ENCODE peak calls at places on chromosomes 3 and 15, in seven cellular contexts. One of them, this sample, is unnamed.

GRCh38 chr15:63038926-63039673 is 3.4 kb upstream of the TPM1 start:
- DNase-seq in HCT116: no peak
- DNase-seq in heart left ventricle: no peak
- DNase-seq in naive thymus-derived CD4-positive, alpha-beta T cell: no peak
- DNase-seq in SK-N-SH: no peak
- DNase-seq in prostate gland: no peak
- DNase-seq in A549: no peak
- DNase-seq in this sample: no peak

GRCh38 chr3:197181751-197182150 is 116.7 kb downstream of the DLG1 start:
- DNase-seq in A549: peak; percentile 9
- DNase-seq in heart left ventricle: peak; percentile 27
- DNase-seq in SK-N-SH: no peak
- DNase-seq in prostate gland: no peak
- DNase-seq in naive thymus-derived CD4-positive, alpha-beta T cell: no peak
- DNase-seq in HCT116: no peak
- DNase-seq in this sample: no peak

GRCh38 chr3:166663194-166663593 is 716.9 kb downstream of the ZBBX start:
- DNase-seq in naive thymus-derived CD4-positive, alpha-beta T cell: no peak
- DNase-seq in prostate gland: no peak
- DNase-seq in SK-N-SH: no peak
- DNase-seq in heart left ventricle: no peak
- DNase-seq in HCT116: peak; percentile 76
- DNase-seq in A549: no peak
- DNase-seq in this sample: peak; percentile 17

GRCh38 chr15:85091990-85092389 is 110.3 kb downstream of the PDE8A start:
- DNase-seq in SK-N-SH: no peak
- DNase-seq in prostate gland: no peak
- DNase-seq in HCT116: no peak
- DNase-seq in A549: no peak
- DNase-seq in naive thymus-derived CD4-positive, alpha-beta T cell: no peak
- DNase-seq in heart left ventricle: no peak
- DNase-seq in this sample: no peak

GRCh38 chr15:48472756-48473155 is 141.5 kb downstream of the DUT start:
- DNase-seq in A549: peak; percentile 3
- DNase-seq in naive thymus-derived CD4-positive, alpha-beta T cell: no peak
- DNase-seq in SK-N-SH: no peak
- DNase-seq in heart left ventricle: no peak
- DNase-seq in prostate gland: no peak
- DNase-seq in HCT116: no peak
- DNase-seq in this sample: no peak

GRCh38 chr3:138479355-138479964 is 45.0 kb downstream of the ESYT3 start:
- DNase-seq in heart left ventricle: no peak
- DNase-seq in SK-N-SH: peak; percentile 69
- DNase-seq in A549: peak; percentile 44
- DNase-seq in HCT116: peak; percentile 35
- DNase-seq in naive thymus-derived CD4-positive, alpha-beta T cell: no peak
- DNase-seq in prostate gland: no peak
- DNase-seq in this sample: no peak

GRCh38 chr15:99412626-99413025 is 153.2 kb upstream of the MEF2A start:
- DNase-seq in naive thymus-derived CD4-positive, alpha-beta T cell: no peak
- DNase-seq in SK-N-SH: no peak
- DNase-seq in HCT116: no peak
- DNase-seq in prostate gland: no peak
- DNase-seq in heart left ventricle: no peak
- DNase-seq in A549: no peak
- DNase-seq in this sample: no peak

GRCh38 chr3:115659861-115660260 is 36.6 kb downstream of the GAP43 start:
- DNase-seq in naive thymus-derived CD4-positive, alpha-beta T cell: no peak
- DNase-seq in SK-N-SH: no peak
- DNase-seq in HCT116: no peak
- DNase-seq in prostate gland: no peak
- DNase-seq in A549: no peak
- DNase-seq in heart left ventricle: no peak
- DNase-seq in this sample: no peak

GRCh38 chr15:56772868-56773639 is 39.7 kb upstream of the ZNF280D start:
- DNase-seq in naive thymus-derived CD4-positive, alpha-beta T cell: no peak
- DNase-seq in SK-N-SH: no peak
- DNase-seq in prostate gland: peak; percentile 39
- DNase-seq in HCT116: no peak
- DNase-seq in A549: peak; percentile 42
- DNase-seq in heart left ventricle: no peak
- DNase-seq in this sample: no peak

GRCh38 chr15:22895465-22896190 is 57.2 kb downstream of the NIPA2 start:
- DNase-seq in A549: peak; percentile 80
- DNase-seq in prostate gland: no peak
- DNase-seq in heart left ventricle: no peak
- DNase-seq in SK-N-SH: no peak
- DNase-seq in naive thymus-derived CD4-positive, alpha-beta T cell: no peak
- DNase-seq in HCT116: peak; percentile 77
- DNase-seq in this sample: peak; percentile 81

GRCh38 chr3:102297259-102297658 is 137.6 kb upstream of the ZPLD1 start:
- DNase-seq in naive thymus-derived CD4-positive, alpha-beta T cell: no peak
- DNase-seq in HCT116: no peak
- DNase-seq in SK-N-SH: no peak
- DNase-seq in heart left ventricle: no peak
- DNase-seq in prostate gland: no peak
- DNase-seq in A549: no peak
- DNase-seq in this sample: no peak

GRCh38 chr3:31274406-31275024 is 258.2 kb upstream of the STT3B start:
- DNase-seq in naive thymus-derived CD4-positive, alpha-beta T cell: no peak
- DNase-seq in HCT116: no peak
- DNase-seq in prostate gland: no peak
- DNase-seq in heart left ventricle: no peak
- DNase-seq in SK-N-SH: no peak
- DNase-seq in A549: no peak
- DNase-seq in this sample: no peak

GRCh38 chr15:81106560-81106959 is 27.5 kb upstream of the CFAP161 start:
- DNase-seq in prostate gland: peak; percentile 51
- DNase-seq in heart left ventricle: peak; percentile 18
- DNase-seq in naive thymus-derived CD4-positive, alpha-beta T cell: peak; percentile 41
- DNase-seq in SK-N-SH: peak; percentile 70
- DNase-seq in A549: peak; percentile 64
- DNase-seq in HCT116: peak; percentile 60
- DNase-seq in this sample: no peak

GRCh38 chr3:45010718-45011355 is 15.3 kb upstream of the CLEC3B start:
- DNase-seq in A549: no peak
- DNase-seq in naive thymus-derived CD4-positive, alpha-beta T cell: no peak
- DNase-seq in SK-N-SH: no peak
- DNase-seq in HCT116: no peak
- DNase-seq in prostate gland: no peak
- DNase-seq in heart left ventricle: no peak
- DNase-seq in this sample: peak; percentile 88

GRCh38 chr3:47133641-47134040 is 30.3 kb downstream of the SETD2 start:
- DNase-seq in prostate gland: no peak
- DNase-seq in naive thymus-derived CD4-positive, alpha-beta T cell: no peak
- DNase-seq in A549: no peak
- DNase-seq in heart left ventricle: no peak
- DNase-seq in HCT116: no peak
- DNase-seq in SK-N-SH: no peak
- DNase-seq in this sample: no peak

GRCh38 chr15:70474682-70475438 is 288.5 kb downstream of the UACA start:
- DNase-seq in naive thymus-derived CD4-positive, alpha-beta T cell: no peak
- DNase-seq in prostate gland: peak; percentile 92
- DNase-seq in heart left ventricle: peak; percentile 34
- DNase-seq in SK-N-SH: no peak
- DNase-seq in HCT116: peak; percentile 82
- DNase-seq in A549: peak; percentile 96
- DNase-seq in this sample: peak; percentile 65

GRCh38 chr3:113279686-113280085 is 68.3 kb downstream of the BOC start:
- DNase-seq in HCT116: no peak
- DNase-seq in SK-N-SH: no peak
- DNase-seq in A549: peak; percentile 14
- DNase-seq in prostate gland: no peak
- DNase-seq in heart left ventricle: no peak
- DNase-seq in naive thymus-derived CD4-positive, alpha-beta T cell: no peak
- DNase-seq in this sample: no peak

GRCh38 chr3:123757281-123757940 is 126.7 kb downstream of the MYLK start:
- DNase-seq in prostate gland: no peak
- DNase-seq in HCT116: no peak
- DNase-seq in naive thymus-derived CD4-positive, alpha-beta T cell: no peak
- DNase-seq in heart left ventricle: peak; percentile 43
- DNase-seq in A549: no peak
- DNase-seq in SK-N-SH: no peak
- DNase-seq in this sample: no peak

GRCh38 chr3:70943886-70944285 is 631.4 kb upstream of the MDFIC2 start:
- DNase-seq in HCT116: no peak
- DNase-seq in SK-N-SH: no peak
- DNase-seq in naive thymus-derived CD4-positive, alpha-beta T cell: no peak
- DNase-seq in prostate gland: no peak
- DNase-seq in A549: no peak
- DNase-seq in heart left ventricle: no peak
- DNase-seq in this sample: no peak

GRCh38 chr3:120907659-120908029 is 361 bp upstream of the STXBP5L start:
- DNase-seq in SK-N-SH: no peak
- DNase-seq in prostate gland: no peak
- DNase-seq in A549: no peak
- DNase-seq in naive thymus-derived CD4-positive, alpha-beta T cell: no peak
- DNase-seq in HCT116: no peak
- DNase-seq in heart left ventricle: no peak
- DNase-seq in this sample: no peak

GRCh38 chr3:192339214-192339613 is 388.1 kb downstream of the FGF12 start:
- DNase-seq in SK-N-SH: no peak
- DNase-seq in A549: no peak
- DNase-seq in naive thymus-derived CD4-positive, alpha-beta T cell: no peak
- DNase-seq in prostate gland: no peak
- DNase-seq in HCT116: no peak
- DNase-seq in heart left ventricle: no peak
- DNase-seq in this sample: no peak

GRCh38 chr15:75145027-75145841 is 56.4 kb upstream of the C15orf39 start:
- DNase-seq in heart left ventricle: no peak
- DNase-seq in A549: peak; percentile 81
- DNase-seq in prostate gland: no peak
- DNase-seq in SK-N-SH: no peak
- DNase-seq in HCT116: no peak
- DNase-seq in naive thymus-derived CD4-positive, alpha-beta T cell: no peak
- DNase-seq in this sample: no peak

GRCh38 chr3:105406268-105406667 is 39.6 kb downstream of the ALCAM start:
- DNase-seq in heart left ventricle: no peak
- DNase-seq in prostate gland: no peak
- DNase-seq in SK-N-SH: no peak
- DNase-seq in A549: no peak
- DNase-seq in naive thymus-derived CD4-positive, alpha-beta T cell: no peak
- DNase-seq in HCT116: no peak
- DNase-seq in this sample: no peak

GRCh38 chr3:106261396-106261795 is 392.6 kb upstream of the CBLB start:
- DNase-seq in prostate gland: no peak
- DNase-seq in naive thymus-derived CD4-positive, alpha-beta T cell: no peak
- DNase-seq in HCT116: no peak
- DNase-seq in SK-N-SH: no peak
- DNase-seq in heart left ventricle: no peak
- DNase-seq in A549: no peak
- DNase-seq in this sample: no peak

GRCh38 chr15:36958611-36959010 is 141.7 kb downstream of the MEIS2 start:
- DNase-seq in A549: no peak
- DNase-seq in SK-N-SH: no peak
- DNase-seq in prostate gland: no peak
- DNase-seq in heart left ventricle: no peak
- DNase-seq in naive thymus-derived CD4-positive, alpha-beta T cell: no peak
- DNase-seq in HCT116: no peak
- DNase-seq in this sample: no peak

GRCh38 chr3:43153189-43154083 is 47.6 kb upstream of the POMGNT2 start:
- DNase-seq in heart left ventricle: peak; percentile 18
- DNase-seq in HCT116: no peak
- DNase-seq in A549: no peak
- DNase-seq in SK-N-SH: no peak
- DNase-seq in naive thymus-derived CD4-positive, alpha-beta T cell: no peak
- DNase-seq in prostate gland: no peak
- DNase-seq in this sample: no peak

GRCh38 chr15:30922469-30923311 is 19.0 kb downstream of the FAN1 start:
- DNase-seq in prostate gland: no peak
- DNase-seq in naive thymus-derived CD4-positive, alpha-beta T cell: no peak
- DNase-seq in HCT116: peak; percentile 6
- DNase-seq in heart left ventricle: no peak
- DNase-seq in A549: peak; percentile 29
- DNase-seq in SK-N-SH: no peak
- DNase-seq in this sample: no peak
- H3K4me1 ChIP-seq in prostate gland: no peaks in the 10 kb centered on the region
- H3K4me1 ChIP-seq in naive thymus-derived CD4-positive, alpha-beta T cell: no peaks in the 10 kb centered on the region
- H3K4me1 ChIP-seq in HCT116: no peaks in the 10 kb centered on the region
- H3K4me1 ChIP-seq in heart left ventricle: peaks cover 11% of the 10 kb centered on the region
- H3K4me1 ChIP-seq in A549: no peaks in the 10 kb centered on the region
- H3K4me1 ChIP-seq in SK-N-SH: no peaks in the 10 kb centered on the region
- H3K4me1 ChIP-seq in this sample: no peaks in the 10 kb centered on the region

DNA sequence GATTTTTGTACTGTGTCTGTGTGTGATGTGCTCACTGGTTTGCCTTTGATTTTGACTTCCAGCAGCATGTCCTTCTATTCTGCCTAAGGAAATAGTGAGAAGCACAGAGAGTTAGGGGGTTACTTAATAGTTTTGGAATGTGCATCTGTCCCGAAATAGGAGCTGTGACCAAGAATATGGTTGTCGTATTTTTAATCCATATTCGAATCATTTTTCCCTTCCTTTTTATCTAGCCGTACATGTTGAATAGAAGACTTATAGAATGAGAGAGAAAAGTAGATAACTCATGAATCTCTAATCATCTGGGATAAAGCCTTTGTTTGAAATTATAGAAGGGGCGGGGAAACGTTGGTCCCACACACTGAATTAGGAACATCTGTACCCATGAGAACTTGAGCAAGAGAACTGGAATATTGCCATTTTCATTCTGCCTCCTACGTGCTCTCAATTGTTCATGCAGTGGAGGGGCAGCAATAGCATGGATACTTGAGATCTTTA is 23.6 kb downstream of the CRTC3 start:
- DNase-seq in HCT116: no peak
- DNase-seq in A549: no peak
- DNase-seq in SK-N-SH: no peak
- DNase-seq in heart left ventricle: no peak
- DNase-seq in prostate gland: no peak
- DNase-seq in naive thymus-derived CD4-positive, alpha-beta T cell: no peak
- DNase-seq in this sample: no peak
- H3K27ac ChIP-seq in HCT116: no peak overlapping the region
- H3K27ac ChIP-seq in A549: no peak overlapping the region
- H3K27ac ChIP-seq in SK-N-SH: peak overlapping the region; percentile 79
- H3K27ac ChIP-seq in heart left ventricle: peak overlapping the region; percentile 77
- H3K27ac ChIP-seq in prostate gland: no peak overlapping the region
- H3K27ac ChIP-seq in naive thymus-derived CD4-positive, alpha-beta T cell: no peak overlapping the region
- H3K27ac ChIP-seq in this sample: no peak overlapping the region

DNA sequence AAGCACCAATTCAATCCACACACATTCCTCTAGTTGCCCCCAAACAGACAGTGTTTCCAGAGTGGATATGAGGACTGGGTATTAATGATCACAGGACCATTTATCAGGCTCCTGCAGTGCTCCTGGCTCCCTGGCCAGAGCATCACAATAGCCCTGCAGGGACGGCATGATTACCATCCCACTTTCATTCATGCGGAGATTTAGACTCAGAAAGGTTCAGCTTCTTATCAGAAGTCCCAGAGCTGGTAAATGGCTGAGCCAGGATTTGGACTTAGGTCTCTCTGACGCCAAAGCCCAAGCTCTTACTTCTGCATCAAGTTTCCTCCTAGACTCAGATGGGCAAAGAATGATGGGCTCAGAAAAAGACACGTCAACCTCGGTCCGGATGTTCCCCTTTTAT is 2.9 kb upstream of the EPHB3 start:
- DNase-seq in prostate gland: no peak
- DNase-seq in heart left ventricle: no peak
- DNase-seq in naive thymus-derived CD4-positive, alpha-beta T cell: no peak
- DNase-seq in SK-N-SH: no peak
- DNase-seq in A549: no peak
- DNase-seq in HCT116: no peak
- DNase-seq in this sample: no peak
- H3K4me1 ChIP-seq in prostate gland: peaks cover 5% of the 10 kb centered on the region
- H3K4me1 ChIP-seq in heart left ventricle: peaks cover 14% of the 10 kb centered on the region
- H3K4me1 ChIP-seq in naive thymus-derived CD4-positive, alpha-beta T cell: peaks cover 69% of the 10 kb centered on the region
- H3K4me1 ChIP-seq in SK-N-SH: peaks cover 5% of the 10 kb centered on the region
- H3K4me1 ChIP-seq in A549: peaks cover 20% of the 10 kb centered on the region
- H3K4me1 ChIP-seq in HCT116: peaks cover 9% of the 10 kb centered on the region
- H3K4me1 ChIP-seq in this sample: peaks cover 18% of the 10 kb centered on the region

GRCh38 chr3:188123170-188123920 is 30.6 kb upstream of the LPP start:
- DNase-seq in naive thymus-derived CD4-positive, alpha-beta T cell: no peak
- DNase-seq in prostate gland: no peak
- DNase-seq in heart left ventricle: no peak
- DNase-seq in SK-N-SH: no peak
- DNase-seq in HCT116: no peak
- DNase-seq in A549: peak; percentile 63
- DNase-seq in this sample: no peak
- H3K27ac ChIP-seq in naive thymus-derived CD4-positive, alpha-beta T cell: no peak overlapping the region
- H3K27ac ChIP-seq in prostate gland: no peak overlapping the region
- H3K27ac ChIP-seq in heart left ventricle: no peak overlapping the region
- H3K27ac ChIP-seq in SK-N-SH: no peak overlapping the region
- H3K27ac ChIP-seq in HCT116: no peak overlapping the region
- H3K27ac ChIP-seq in A549: peak overlapping the region; percentile 61
- H3K27ac ChIP-seq in this sample: no peak overlapping the region

This sample was measured in keratinocyte.